ENCODE peak calls at places on chromosomes 2 and 18, in five cellular contexts. K is sigmoid colon, U is ovary, D is HFF-Myc, Z is AG10803. B is an unnamed sample.
A peak's percentile ranks its signal among the peaks of the same experiment; 100 is the strongest.

GRCh38 chr2:158060160-158060861 is 41.4 kb upstream of the UPP2 start:
- DNase-seq in K (no peak), U (no peak), D (no peak), Z (no peak), B (no peak)

GRCh38 chr2:45729753-45730512 is 78.5 kb downstream of the PRKCE start:
- DNase-seq in K (no peak), U (no peak), D (no peak), Z (no peak), B (no peak)

GRCh38 chr2:199806179-199806578 is 44.8 kb downstream of the FTCDNL1 start:
- DNase-seq in K (no peak), U (no peak), D (no peak), Z (no peak), B (no peak)

GRCh38 chr2:210915912-210916311 is 359.5 kb downstream of the CPS1 start:
- DNase-seq in K (no peak), U (no peak), D (no peak), Z (no peak), B (no peak)

GRCh38 chr2:177242136-177242987 is 22.2 kb downstream of the NFE2L2 start:
- DNase-seq in K (peak; percentile 67), U (no peak), D (peak; percentile 83), Z (peak; percentile 98), B (no peak)

GRCh38 chr2:133566967-133567645 is 1.2 kb downstream of the NCKAP5 start:
- DNase-seq in K (peak; percentile 68), U (no peak), D (no peak), Z (peak; percentile 76), B (peak; percentile 64)

GRCh38 chr2:113894156-113894743 is 4.4 kb downstream of the ACTR3 start:
- DNase-seq in K (no peak), U (no peak), D (peak; percentile 55), Z (peak; percentile 95), B (no peak)

GRCh38 chr2:62774555-62775366 is 69.2 kb downstream of the EHBP1 start:
- DNase-seq in K (peak; percentile 63), U (peak; percentile 57), D (peak; percentile 32), Z (peak; percentile 43), B (no peak)

GRCh38 chr2:3469486-3469885 is 49.8 kb downstream of the ADI1 start:
- DNase-seq in K (no peak), U (peak; percentile 41), D (no peak), Z (no peak), B (no peak)

GRCh38 chr2:121454549-121455090 is 76.1 kb upstream of the RNU4ATAC start:
- DNase-seq in K (no peak), U (no peak), D (no peak), Z (peak; percentile 84), B (no peak)

GRCh38 chr2:10912796-10913445 is 1.2 kb downstream of the KCNF1 start:
- DNase-seq in K (peak; percentile 60), U (no peak), D (no peak), Z (no peak), B (peak; percentile 56)

GRCh38 chr18:48997985-48998831 is 47.4 kb upstream of the SMAD7 start:
- DNase-seq in K (peak; percentile 82), U (no peak), D (peak; percentile 85), Z (peak; percentile 97), B (peak; percentile 83)

GRCh38 chr2:96913117-96913397 is 43.2 kb upstream of the SEMA4C start:
- DNase-seq in K (no peak), U (no peak), D (no peak), Z (no peak), B (no peak)

GRCh38 chr18:9771977-9772660 is 64.0 kb downstream of the RAB31 start:
- DNase-seq in K (no peak), U (no peak), D (no peak), Z (no peak), B (no peak)

GRCh38 chr2:239499989-239500914 is 99.4 kb upstream of the HDAC4 start:
- DNase-seq in K (no peak), U (no peak), D (no peak), Z (peak; percentile 45), B (no peak)

GRCh38 chr2:143607446-143608110 is 478.4 kb downstream of the ARHGAP15 start:
- DNase-seq in K (no peak), U (no peak), D (no peak), Z (peak; percentile 21), B (no peak)

GRCh38 chr2:29448238-29448637 is 333.0 kb downstream of the CLIP4 start:
- DNase-seq in K (no peak), U (no peak), D (no peak), Z (no peak), B (no peak)

GRCh38 chr2:207640160-207640559 is 15.0 kb upstream of the METTL21A start:
- DNase-seq in K (no peak), U (no peak), D (no peak), Z (no peak), B (no peak)

GRCh38 chr2:169080250-169081035 is 11.1 kb downstream of the DHRS9 start:
- DNase-seq in K (no peak), U (no peak), D (no peak), Z (no peak), B (no peak)

GRCh38 chr2:186959486-186959885 is 110.5 kb upstream of the ZSWIM2 start:
- DNase-seq in K (no peak), U (no peak), D (no peak), Z (no peak), B (no peak)

GRCh38 chr2:179619947-179620467 is 241.4 kb downstream of the ZNF385B start:
- DNase-seq in K (no peak), U (no peak), D (no peak), Z (no peak), B (no peak)

GRCh38 chr18:68275616-68276015 is 439.3 kb downstream of the TMX3 start:
- DNase-seq in K (no peak), U (no peak), D (peak; percentile 58), Z (peak; percentile 57), B (no peak)

GRCh38 chr18:11260963-11261441 is 111.6 kb upstream of the PIEZO2 start:
- DNase-seq in K (no peak), U (no peak), D (no peak), Z (no peak), B (no peak)

GRCh38 chr2:240637901-240638175 is 12.6 kb downstream of the GPR35 start:
- DNase-seq in K (no peak), U (peak; percentile 35), D (no peak), Z (no peak), B (no peak)

GRCh38 chr18:27419646-27420045 is 234.5 kb upstream of the CHST9 start:
- DNase-seq in K (no peak), U (no peak), D (no peak), Z (no peak), B (no peak)

GRCh38 chr2:204108301-204108700 is 171.7 kb downstream of the ICOS start:
- DNase-seq in K (no peak), U (no peak), D (peak; percentile 1), Z (peak; percentile 7), B (no peak)

GRCh38 chr2:218569038-218569431 is 396 bp downstream of the CNOT9 start:
- DNase-seq in K (peak; percentile 78), U (peak; percentile 68), D (no peak), Z (peak; percentile 64), B (peak; percentile 76)

GRCh38 chr2:203740741-203741363 is 34.4 kb downstream of the CD28 start:
- DNase-seq in K (no peak), U (no peak), D (no peak), Z (peak; percentile 68), B (no peak)

GRCh38 chr2:60512641-60513040 is 40.8 kb downstream of the BCL11A start:
- DNase-seq in K (no peak), U (no peak), D (no peak), Z (no peak), B (no peak)

GRCh38 chr2:33022989-33023731 is 76.4 kb downstream of the LTBP1 start:
- DNase-seq in K (no peak), U (no peak), D (peak; percentile 71), Z (peak; percentile 71), B (no peak)

GRCh38 chr18:47549141-47549540 is 297.7 kb upstream of the SKOR2 start:
- DNase-seq in K (no peak), U (no peak), D (no peak), Z (no peak), B (no peak)

GRCh38 chr2:60500861-60501260 is 52.6 kb downstream of the BCL11A start:
- DNase-seq in K (no peak), U (no peak), D (no peak), Z (no peak), B (no peak)

GRCh38 chr2:190840572-190841172 is 39.9 kb upstream of the GLS start:
- DNase-seq in K (no peak), U (no peak), D (no peak), Z (no peak), B (no peak)

GRCh38 chr2:174233771-174234275 is 14.5 kb downstream of the OLA1 start:
- DNase-seq in K (no peak), U (no peak), D (no peak), Z (no peak), B (no peak)

DNA sequence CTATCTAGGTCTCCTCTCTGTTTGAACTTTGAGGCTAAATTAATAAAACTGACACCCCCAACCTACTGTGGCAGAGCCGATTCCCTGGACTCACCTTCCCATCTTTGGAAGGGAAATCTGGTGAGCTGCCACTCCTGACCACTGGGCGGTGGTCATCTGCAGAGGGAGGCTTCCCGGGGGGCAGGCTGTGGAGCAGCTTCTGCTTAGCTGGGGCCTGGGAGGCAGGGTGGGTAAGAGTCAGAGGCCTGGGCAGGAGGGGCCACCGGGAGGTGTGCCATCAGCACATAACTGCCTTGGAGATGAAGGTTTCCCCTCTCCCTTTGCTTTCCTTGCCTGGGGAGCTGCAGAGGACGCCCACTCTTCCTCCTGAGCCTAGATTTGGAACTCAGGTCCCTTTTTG is 2.3 kb upstream of the NPPC start:
- DNase-seq in K (peak; percentile 53), U (no peak), D (no peak), Z (no peak), B (peak; percentile 40)
- TF ChIP-seq CTCF in K (no peak), U (no peak), D (no peak), Z (no peak), B (no peak)

GRCh38 chr2:54103454-54104314 is 11.7 kb upstream of the ACYP2 start:
- DNase-seq in K (no peak), U (no peak), D (peak; percentile 41), Z (peak; percentile 50), B (no peak)
- TF ChIP-seq CTCF in K (no peak), U (no peak), D (no peak), Z (peak; percentile 6), B (no peak)

GRCh38 chr18:52007109-52007508 is 332.9 kb upstream of the DCC start:
- DNase-seq in K (no peak), U (no peak), D (no peak), Z (no peak), B (no peak)
- TF ChIP-seq CTCF in K (no peak), U (no peak), D (no peak), Z (no peak), B (no peak)

GRCh38 chr2:66673286-66673685 is 238.4 kb downstream of the MEIS1 start:
- DNase-seq in K (no peak), U (no peak), D (no peak), Z (no peak), B (no peak)

GRCh38 chr2:66679422-66679821 is 244.5 kb downstream of the MEIS1 start:
- DNase-seq in K (no peak), U (no peak), D (no peak), Z (no peak), B (no peak)

GRCh38 chr2:66675596-66675995 is 240.7 kb downstream of the MEIS1 start:
- DNase-seq in K (no peak), U (no peak), D (no peak), Z (no peak), B (no peak)

DNA sequence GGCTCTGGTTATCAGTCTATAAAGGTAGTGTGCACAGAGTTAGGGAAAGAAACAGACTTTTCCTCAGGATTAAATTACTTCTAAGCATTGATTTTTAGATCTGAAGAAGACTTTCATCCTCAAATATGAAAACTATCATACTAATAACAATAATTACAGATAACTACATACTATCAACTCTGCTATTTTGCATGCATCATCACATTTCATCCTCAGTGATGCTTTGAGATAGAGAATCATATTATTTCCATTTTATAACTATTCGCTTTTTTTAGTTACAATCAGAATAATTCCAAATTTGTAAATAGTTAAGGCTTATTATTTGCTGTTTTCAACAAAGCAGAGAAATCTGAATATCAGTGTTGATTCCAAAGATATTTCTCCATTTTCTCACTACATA is 239.2 kb downstream of the MEIS1 start:
- DNase-seq in K (no peak), U (no peak), D (no peak), Z (no peak), B (no peak)
- TF ChIP-seq CTCF in K (no peak), U (no peak), D (no peak), Z (no peak), B (no peak)